ENCODE peak calls at places on chromosome 14, in five cellular contexts. R is activated gamma-delta T cell treated with Interleukin-2 at 50 U/mL for 16 hours, C is posterior cingulate gyrus, Z is neuronal stem cell, E is SJSA1. P is an unnamed sample.

GRCh38 chr14:88301381-88301780 is 21.7 kb downstream of the KCNK10 start:
- DNase-seq in Z (no peak), E (no peak), R (no peak), C (no peak), P (no peak)

GRCh38 chr14:32134448-32135070 is 57.5 kb downstream of the ARHGAP5 start:
- DNase-seq in C (no peak), R (no peak), E (no peak), Z (no peak), P (no peak)

GRCh38 chr14:105500036-105500725 is 9.1 kb downstream of the TEDC1 start:
- DNase-seq in E (no peak), R (no peak), C (peak), Z (no peak), P (no peak)

GRCh38 chr14:78835909-78836308 is 665.7 kb downstream of the NRXN3 start:
- DNase-seq in R (no peak), Z (no peak), E (no peak), C (no peak), P (no peak)

GRCh38 chr14:50619569-50620141 is 48.5 kb downstream of the SAV1 start:
- DNase-seq in Z (no peak), E (no peak), C (no peak), R (no peak), P (peak)

GRCh38 chr14:99570542-99571302 is 33.3 kb downstream of the CCDC85C start:
- DNase-seq in Z (no peak), R (no peak), E (no peak), C (no peak), P (no peak)

GRCh38 chr14:60151715-60152114 is 13.5 kb downstream of the DHRS7 start:
- DNase-seq in R (peak), Z (no peak), C (peak), E (peak), P (peak)

GRCh38 chr14:92465353-92466067 is 48.1 kb upstream of the RIN3 start:
- DNase-seq in Z (no peak), C (no peak), R (no peak), E (peak), P (no peak)

GRCh38 chr14:73238262-73238852 is 1.1 kb downstream of the PAPLN start:
- DNase-seq in R (no peak), E (peak), C (no peak), Z (no peak), P (no peak)

GRCh38 chr14:66944872-66945271 is 244.4 kb upstream of the GARIN2 start:
- DNase-seq in R (no peak), Z (peak), E (no peak), C (no peak), P (no peak)

GRCh38 chr14:103548463-103549351 is 13.8 kb downstream of the BAG5 start:
- DNase-seq in C (no peak), E (no peak), Z (no peak), R (no peak), P (no peak)

GRCh38 chr14:91280129-91280528 is 35.6 kb upstream of the GPR68 start:
- DNase-seq in Z (no peak), R (no peak), C (no peak), E (no peak), P (no peak)

GRCh38 chr14:31159682-31160296 is 47.8 kb downstream of the HECTD1 start:
- DNase-seq in Z (no peak), E (peak), C (no peak), R (no peak), P (no peak)

GRCh38 chr14:37195327-37195726 is 2.4 kb upstream of the MIPOL1 start:
- DNase-seq in E (no peak), C (no peak), Z (no peak), R (no peak), P (no peak)

GRCh38 chr14:20477211-20477876 is 8.1 kb downstream of the PNP start:
- DNase-seq in C (no peak), E (no peak), Z (no peak), R (peak), P (peak)

GRCh38 chr14:64293976-64294671 is at the start of gene ESR2:
- DNase-seq in E (no peak), Z (peak), C (no peak), R (peak), P (no peak)

GRCh38 chr14:71665157-71665556 is 267.1 kb upstream of the RGS6 start:
- DNase-seq in C (no peak), E (no peak), R (no peak), Z (no peak), P (no peak)

GRCh38 chr14:52267501-52268190 is at the start of gene PTGDR:
- DNase-seq in Z (peak), E (no peak), C (no peak), R (peak), P (no peak)

GRCh38 chr14:23285530-23286019 is 357 bp downstream of the HOMEZ start:
- DNase-seq in Z (no peak), C (no peak), E (no peak), R (no peak), P (no peak)

GRCh38 chr14:31677630-31678029 is 116.4 kb downstream of the NUBPL start:
- DNase-seq in Z (no peak), C (no peak), R (no peak), E (no peak), P (no peak)

GRCh38 chr14:73173092-73173735 is 36.9 kb downstream of the PSEN1 start:
- DNase-seq in R (no peak), C (no peak), Z (peak), E (no peak), P (no peak)